ENCODE peak calls at places on chromosomes 3 and 15, in seven cellular contexts. M is HCT116, H is GM12878, W is HepG2, B is endothelial cell of umbilical vein, I is K562, N is H1. R is an unnamed sample.

GRCh38 chr3:194274424-194275085 is 76.6 kb downstream of the CPN2 start:
- DNase-seq in N (no peak), I (no peak), M (peak; percentile 71), W (no peak), B (peak; percentile 44), H (no peak), R (no peak)

GRCh38 chr3:30681276-30682211 is 75.1 kb downstream of the TGFBR2 start:
- DNase-seq in W (no peak), N (no peak), I (no peak), B (peak; percentile 99), H (no peak), M (no peak), R (no peak)

GRCh38 chr15:79102595-79102994 is 12.0 kb upstream of the RASGRF1 start:
- DNase-seq in M (no peak), H (no peak), B (no peak), N (no peak), W (no peak), I (no peak), R (no peak)

GRCh38 chr3:104901396-104901795 is 465.3 kb upstream of the ALCAM start:
- DNase-seq in H (no peak), B (peak; percentile 73), N (no peak), M (no peak), I (no peak), W (no peak), R (no peak)

GRCh38 chr15:76327191-76328105 is 9.1 kb upstream of the ISL2 start:
- DNase-seq in W (no peak), N (no peak), B (no peak), I (peak; percentile 47), H (no peak), M (no peak), R (no peak)

GRCh38 chr3:32815812-32816438 is 1.9 kb upstream of the TRIM71 start:
- DNase-seq in I (no peak), B (no peak), H (no peak), W (no peak), N (no peak), M (no peak), R (no peak)

GRCh38 chr15:101139986-101140696 is 111.7 kb downstream of the CHSY1 start:
- DNase-seq in N (no peak), B (no peak), W (no peak), M (no peak), H (no peak), I (no peak), R (no peak)

GRCh38 chr3:39146611-39147373 is 6.6 kb downstream of the CSRNP1 start:
- DNase-seq in H (no peak), B (peak; percentile 95), N (no peak), M (peak; percentile 77), W (peak; percentile 29), I (peak; percentile 84), R (no peak)

GRCh38 chr3:9008550-9009255 is 45.4 kb upstream of the RAD18 start:
- DNase-seq in W (no peak), N (no peak), B (no peak), I (no peak), H (no peak), M (no peak), R (no peak)

GRCh38 chr3:107373896-107374295 is 3.3 kb upstream of the CCDC54 start:
- DNase-seq in N (no peak), H (no peak), M (no peak), W (no peak), I (no peak), B (no peak), R (no peak)

GRCh38 chr15:67096536-67097294 is 31.3 kb downstream of the SMAD3 start:
- DNase-seq in N (no peak), W (no peak), H (no peak), M (no peak), I (no peak), B (no peak), R (no peak)

GRCh38 chr15:80619677-80620076 is 75.4 kb upstream of the ABHD17C start:
- DNase-seq in M (no peak), H (no peak), I (no peak), W (peak; percentile 13), B (no peak), N (no peak), R (no peak)

GRCh38 chr3:37494206-37494605 is 319.8 kb upstream of the LRRFIP2 start:
- DNase-seq in M (no peak), N (no peak), I (no peak), W (no peak), B (no peak), H (no peak), R (no peak)

GRCh38 chr3:64030741-64031140 is 7.4 kb upstream of the PSMD6 start:
- DNase-seq in W (peak; percentile 49), I (peak; percentile 74), B (peak; percentile 66), M (peak; percentile 71), H (peak; percentile 41), N (peak; percentile 86), R (peak; percentile 16)

GRCh38 chr3:107806021-107806420 is 283.3 kb downstream of the BBX start:
- DNase-seq in B (no peak), W (no peak), M (no peak), H (no peak), I (no peak), N (no peak), R (no peak)

GRCh38 chr15:85618956-85619491 is 175.7 kb downstream of the KLHL25 start:
- DNase-seq in W (no peak), I (no peak), N (no peak), H (no peak), B (peak; percentile 96), M (no peak), R (no peak)

GRCh38 chr3:13648744-13649096 is 99.8 kb downstream of the FBLN2 start:
- DNase-seq in I (no peak), H (no peak), M (no peak), N (no peak), W (no peak), B (no peak), R (no peak)

GRCh38 chr3:113271189-113271588 is 59.8 kb downstream of the BOC start:
- DNase-seq in M (no peak), N (no peak), H (no peak), B (no peak), I (no peak), W (no peak), R (no peak)

GRCh38 chr15:52733696-52734255 is 54.6 kb upstream of the ATOSA start:
- DNase-seq in B (no peak), M (no peak), N (no peak), W (no peak), I (no peak), H (no peak), R (no peak)

DNA sequence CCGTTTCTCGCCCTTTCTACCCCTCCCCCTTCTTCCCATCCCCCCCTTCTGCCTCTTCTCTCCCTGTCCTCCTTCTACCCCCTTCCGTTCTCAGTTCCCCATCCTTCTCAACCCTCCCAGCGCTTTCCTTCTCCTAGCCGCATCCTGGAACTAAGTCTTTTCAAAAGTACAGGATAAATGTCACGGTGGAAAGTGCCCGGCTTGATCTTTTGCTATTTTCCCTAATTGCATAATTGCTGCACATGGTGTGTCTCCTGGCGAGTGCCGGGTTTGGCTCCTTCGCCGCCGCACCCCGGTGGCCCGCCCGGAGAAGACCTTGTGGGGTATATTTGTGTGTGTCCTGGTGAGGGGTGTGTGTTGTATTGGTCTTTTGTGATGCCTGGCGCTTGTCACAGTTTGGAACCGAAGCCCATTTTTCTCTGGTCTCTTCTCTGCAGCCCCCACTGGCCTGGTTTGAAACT is 554 bp downstream of the UBE2E2 start:
- DNase-seq in B (peak; percentile 46), I (no peak), M (no peak), W (no peak), N (no peak), H (no peak), R (no peak)
- TF ChIP-seq EZH2 in B (no peak), I (no peak), M (no peak), W (no peak), N (no peak), H (no peak), R (no peak)

GRCh38 chr3:150377601-150378466 is 30.3 kb upstream of the TSC22D2 start:
- DNase-seq in N (no peak), M (no peak), W (no peak), I (no peak), B (no peak), H (no peak), R (no peak)

GRCh38 chr3:150374975-150375374 is 33.1 kb upstream of the TSC22D2 start:
- DNase-seq in I (no peak), H (no peak), N (no peak), M (no peak), W (no peak), B (no peak), R (no peak)

GRCh38 chr3:150378467-150378751 is 29.7 kb upstream of the TSC22D2 start:
- DNase-seq in B (no peak), H (no peak), N (no peak), I (no peak), M (no peak), W (no peak), R (no peak)

GRCh38 chr3:150373234-150373633 is 34.9 kb upstream of the TSC22D2 start:
- DNase-seq in N (no peak), I (no peak), M (no peak), B (no peak), W (no peak), H (no peak), R (no peak)

DNA sequence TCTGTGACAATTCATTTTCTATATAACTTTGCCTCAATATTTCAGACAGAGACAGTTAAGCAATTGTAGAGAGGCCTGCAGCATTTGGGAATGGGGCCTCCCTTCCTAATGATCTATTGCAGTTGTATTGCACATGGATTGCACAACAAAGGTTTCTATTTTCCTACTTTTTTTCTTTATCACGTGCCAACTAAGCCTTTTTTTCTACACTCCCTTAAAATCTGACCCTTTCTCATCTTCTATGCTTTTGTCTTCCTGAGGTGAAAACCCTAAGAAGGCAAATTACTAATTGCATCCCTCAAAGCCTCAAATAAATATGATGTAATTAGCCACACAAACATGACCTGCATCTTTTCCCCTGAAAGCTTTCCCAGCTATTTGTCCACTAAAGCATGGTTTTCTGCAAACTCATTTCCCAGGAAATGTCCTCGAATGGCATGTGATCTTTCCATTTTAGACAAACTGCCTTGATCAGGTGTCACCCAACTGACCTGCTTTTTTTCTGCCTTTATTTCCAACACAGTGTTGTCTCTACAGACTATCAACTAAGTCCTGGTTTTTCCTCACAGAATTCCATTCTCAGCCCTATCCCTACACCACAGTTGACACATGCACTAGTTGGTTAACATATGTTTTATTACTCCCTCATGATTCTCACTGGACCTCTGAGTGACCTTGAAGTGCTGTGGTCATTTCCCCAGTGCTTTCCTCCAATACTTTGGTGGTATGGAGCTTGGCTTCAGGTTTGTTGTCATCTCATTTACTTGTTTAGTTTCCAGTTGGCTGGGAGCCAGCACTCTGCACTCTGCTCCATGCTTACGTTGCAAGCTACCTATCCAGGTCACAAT is 31.9 kb upstream of the TSC22D2 start:
- DNase-seq in I (peak; percentile 45), W (peak; percentile 14), H (no peak), N (no peak), M (no peak), B (peak; percentile 40), R (peak; percentile 79)
- TF ChIP-seq POLR2AphosphoS5 in I (no peak), W (no peak), H (no peak), N (no peak), M (no peak), B (no peak), R (no peak)

GRCh38 chr3:152305075-152305474 is 36.3 kb downstream of the MBNL1 start:
- DNase-seq in M (no peak), I (no peak), N (no peak), H (no peak), W (no peak), B (no peak), R (no peak)
- H3K9ac ChIP-seq in M (peak overlapping the region; percentile 32), I (no peak overlapping the region), N (no peak overlapping the region), H (no peak overlapping the region), W (no peak overlapping the region), B (no peak overlapping the region), R (no peak overlapping the region)

GRCh38 chr15:50182233-50183013 is 427 bp downstream of the SLC27A2 start:
- DNase-seq in W (no peak), N (no peak), M (peak; percentile 8), B (peak; percentile 23), I (peak; percentile 46), H (no peak), R (no peak)
- TF ChIP-seq EZH2 in W (no peak), N (peak; percentile 67), M (no peak), B (peak; percentile 56), I (no peak), H (no peak), R (no peak)

R was measured in SK-N-MC.